ENCODE peak calls at places on chromosomes 16 and 17, in seven cellular contexts. W, S, G, V, P, X and A are unnamed samples.

GRCh38 chr16:69187891-69188451 is 1.0 kb downstream of the SNTB2 start:
- DNase-seq in V (no peak), G (peak), X (no peak), W (peak), S (no peak), P (no peak), A (no peak)

GRCh38 chr16:4795828-4796572 is 831 bp downstream of the SMIM22 start:
- DNase-seq in W (no peak), G (no peak), S (no peak), X (no peak), P (no peak), V (no peak), A (no peak)

GRCh38 chr16:73433493-73434307 is 385.8 kb upstream of the ZFHX3 start:
- DNase-seq in S (no peak), W (no peak), V (no peak), X (no peak), G (no peak), P (no peak), A (no peak)

GRCh38 chr17:48761114-48761513 is 32.6 kb upstream of the HOXB13 start:
- DNase-seq in G (no peak), V (no peak), W (no peak), X (no peak), P (no peak), S (no peak), A (no peak)

GRCh38 chr16:11393366-11393765 is 48.1 kb downstream of the RMI2 start:
- DNase-seq in G (no peak), V (no peak), W (no peak), X (no peak), S (no peak), P (no peak), A (no peak)

GRCh38 chr17:41784207-41784744 is 2.2 kb downstream of the JUP start:
- DNase-seq in S (no peak), P (no peak), X (no peak), V (no peak), W (no peak), G (no peak), A (no peak)

GRCh38 chr16:27819881-27820610 is 243.5 kb downstream of the GSG1L start:
- DNase-seq in G (no peak), X (no peak), S (no peak), W (peak), V (no peak), P (peak), A (no peak)

GRCh38 chr17:57255182-57255775 is 1.0 kb upstream of the MSI2 start:
- DNase-seq in V (no peak), P (peak), X (no peak), G (no peak), W (no peak), S (no peak), A (no peak)

GRCh38 chr16:78735337-78735736 is 635.9 kb downstream of the WWOX start:
- DNase-seq in S (no peak), W (no peak), G (no peak), X (no peak), P (no peak), V (no peak), A (no peak)

GRCh38 chr17:38750044-38750311 is 1.8 kb upstream of the PCGF2 start:
- DNase-seq in X (no peak), G (no peak), W (no peak), V (no peak), P (no peak), S (no peak), A (no peak)

GRCh38 chr17:44653954-44654353 is 2.3 kb upstream of the MEIOC start:
- DNase-seq in X (no peak), P (no peak), S (no peak), V (no peak), W (no peak), G (no peak), A (no peak)

GRCh38 chr17:7019839-7020519 is 2.9 kb upstream of the BCL6B start:
- DNase-seq in G (no peak), W (peak), P (peak), S (no peak), V (no peak), X (no peak), A (no peak)

GRCh38 chr16:27640277-27640600 is 90.3 kb downstream of the KATNIP start:
- DNase-seq in S (no peak), V (no peak), X (no peak), G (no peak), W (peak), P (peak), A (no peak)

GRCh38 chr16:20676268-20676828 is 21.1 kb downstream of the ACSM1 start:
- DNase-seq in G (no peak), S (no peak), P (no peak), X (no peak), W (no peak), V (no peak), A (no peak)

GRCh38 chr16:88382491-88383400 is at the start of gene ZNF469:
- DNase-seq in X (peak), W (no peak), P (peak), S (no peak), G (no peak), V (no peak), A (no peak)

GRCh38 chr17:32174889-32175288 is 32.6 kb downstream of the RHOT1 start:
- DNase-seq in X (no peak), W (no peak), G (no peak), S (no peak), V (no peak), P (no peak), A (no peak)

GRCh38 chr17:40448639-40449261 is 5.5 kb downstream of the IGFBP4 start:
- DNase-seq in G (no peak), S (no peak), P (no peak), W (no peak), V (no peak), X (no peak), A (no peak)

GRCh38 chr16:57855188-57855587 is 52.9 kb upstream of the KIFC3 start:
- DNase-seq in G (no peak), P (no peak), S (no peak), W (no peak), X (no peak), V (no peak), A (no peak)

GRCh38 chr16:87582221-87582965 is 19.9 kb upstream of the JPH3 start:
- DNase-seq in P (no peak), V (no peak), W (peak), G (no peak), X (peak), S (peak), A (no peak)

GRCh38 chr17:78357177-78357586 is 2.7 kb downstream of the SOCS3 start:
- DNase-seq in V (no peak), W (peak), P (no peak), G (no peak), S (no peak), X (peak), A (no peak)

GRCh38 chr17:17351901-17352781 is 49.0 kb downstream of the NT5M start:
- DNase-seq in G (no peak), W (peak), V (no peak), X (no peak), P (peak), S (no peak), A (no peak)

GRCh38 chr16:9092963-9093477 is 1.6 kb downstream of the HAPSTR1 start:
- DNase-seq in P (no peak), V (no peak), X (peak), G (peak), S (no peak), W (no peak), A (no peak)